ENCODE peak calls at places on chromosomes 4 and X, in six cellular contexts. H is Calu3, B is smooth muscle cell of the brain vasculature, I is AG09309, A is ovary, N is GM19239. T is an unnamed sample.

GRCh38 chrX:148290041-148290440 is 210.4 kb upstream of the AFF2 start:
- DNase-seq in H (no peak), A (no peak), B (no peak), I (no peak), N (no peak), T (no peak)

GRCh38 chrX:153708415-153708814 is 15.8 kb downstream of the BCAP31 start:
- DNase-seq in B (peak; percentile 29), H (peak; percentile 88), I (no peak), N (no peak), A (peak; percentile 65), T (peak; percentile 54)

GRCh38 chr4:140012688-140013087 is 141.3 kb downstream of the MAML3 start:
- DNase-seq in H (peak; percentile 71), A (peak; percentile 36), I (peak; percentile 51), B (peak; percentile 69), N (peak; percentile 7), T (peak; percentile 45)

GRCh38 chr4:187098429-187098828 is 374.8 kb upstream of the FAT1 start:
- DNase-seq in I (no peak), B (no peak), N (no peak), A (no peak), H (no peak), T (no peak)

GRCh38 chrX:15194136-15194535 is 75.7 kb downstream of the ASB9 start:
- DNase-seq in H (no peak), I (no peak), B (no peak), A (no peak), N (no peak), T (no peak)

GRCh38 chr4:121792966-121793365 is 8.2 kb upstream of the EXOSC9 start:
- DNase-seq in B (no peak), H (no peak), A (no peak), N (no peak), I (no peak), T (no peak)

GRCh38 chr4:119212251-119212963 is at the start of gene USP53:
- DNase-seq in N (peak; percentile 70), I (peak; percentile 87), H (peak; percentile 96), A (peak; percentile 99), B (peak; percentile 97), T (peak; percentile 93)

GRCh38 chr4:107060388-107060787 is 24.3 kb upstream of the DKK2 start:
- DNase-seq in H (no peak), A (no peak), N (no peak), I (no peak), B (no peak), T (no peak)

GRCh38 chrX:32483534-32484136 is 727.7 kb downstream of the DMD start:
- DNase-seq in N (no peak), A (no peak), H (no peak), B (no peak), I (no peak), T (no peak)

GRCh38 chr4:146269228-146269653 is 54.9 kb downstream of the REELD1 start:
- DNase-seq in H (no peak), A (no peak), N (peak; percentile 23), I (no peak), B (no peak), T (no peak)

GRCh38 chr4:128459547-128459946 is 171.9 kb upstream of the PGRMC2 start:
- DNase-seq in H (no peak), N (no peak), A (no peak), B (no peak), I (no peak), T (no peak)

GRCh38 chrX:73944582-73944947 is 359.4 kb upstream of the ZCCHC13 start:
- DNase-seq in A (no peak), B (no peak), I (no peak), N (no peak), H (no peak), T (no peak)

GRCh38 chrX:17656035-17656418 is 81.3 kb upstream of the SCML1 start:
- DNase-seq in N (no peak), A (no peak), H (no peak), B (no peak), I (no peak), T (no peak)

GRCh38 chr4:40264497-40264896 is 67.7 kb downstream of the RHOH start:
- DNase-seq in B (no peak), I (no peak), H (no peak), A (no peak), N (no peak), T (no peak)

GRCh38 chrX:66676990-66677389 is 38.1 kb upstream of the EDA2R start:
- DNase-seq in B (peak; percentile 46), I (peak; percentile 60), A (no peak), H (no peak), N (no peak), T (peak; percentile 37)

GRCh38 chr4:93911671-93912070 is 83.1 kb downstream of the ATOH1 start:
- DNase-seq in N (no peak), B (no peak), H (no peak), I (no peak), A (no peak), T (no peak)

GRCh38 chrX:53116101-53116500 is 22.2 kb downstream of the KANTR start:
- DNase-seq in A (no peak), H (no peak), B (no peak), N (no peak), I (no peak), T (no peak)

GRCh38 chrX:129626026-129626425 is 28.7 kb downstream of the APLN start:
- DNase-seq in A (no peak), H (no peak), I (no peak), N (no peak), B (no peak), T (no peak)

GRCh38 chr4:30716158-30716557 is 4.0 kb upstream of the PCDH7 start:
- DNase-seq in B (no peak), H (no peak), A (no peak), N (no peak), I (no peak), T (no peak)

GRCh38 chrX:46819136-46819535 is 17.7 kb upstream of the RP2 start:
- DNase-seq in N (no peak), B (no peak), I (no peak), A (no peak), H (no peak), T (no peak)

GRCh38 chr4:176193126-176193525 is 2.3 kb downstream of the SPATA4 start:
- DNase-seq in N (no peak), B (no peak), I (no peak), H (no peak), A (no peak), T (no peak)

GRCh38 chr4:3863841-3864734 is 97.9 kb downstream of the ADRA2C start:
- DNase-seq in N (no peak), A (no peak), B (no peak), I (no peak), H (no peak), T (no peak)

GRCh38 chrX:153411988-153412574 is 809 bp downstream of the ZFP92 start:
- DNase-seq in B (no peak), H (no peak), A (no peak), N (no peak), I (no peak), T (no peak)

GRCh38 chr4:8580321-8581093 is at the start of gene GPR78:
- DNase-seq in N (peak; percentile 54), I (no peak), A (peak; percentile 67), H (peak; percentile 68), B (no peak), T (no peak)

GRCh38 chr4:22129454-22130075 is 181.0 kb upstream of the KCNIP4 start:
- DNase-seq in A (no peak), N (no peak), B (peak; percentile 0), I (peak; percentile 11), H (peak; percentile 40), T (no peak)

GRCh38 chrX:153622661-153623309 is 23.8 kb upstream of the CCNQ start:
- DNase-seq in A (peak; percentile 53), I (no peak), B (no peak), H (no peak), N (no peak), T (no peak)

GRCh38 chrX:31858915-31859314 is 787.1 kb upstream of the FTHL17 start:
- DNase-seq in H (no peak), A (no peak), B (no peak), N (no peak), I (no peak), T (no peak)

T was measured in pulmonary artery endothelial cell.